ENCODE peak calls at places on chromosomes 11 and 22, in four cellular contexts. I is substantia nigra, T is kidney, Z is colonic mucosa. K is an unnamed sample.

GRCh38 chr22:31087744-31088215 is 6.7 kb downstream of the SMTN start:
- DNase-seq in I (no peak), T (no peak), Z (no peak), K (no peak)

GRCh38 chr11:86629070-86629706 is 43.2 kb downstream of the ME3 start:
- DNase-seq in I (no peak), T (no peak), Z (no peak), K (no peak)

GRCh38 chr11:86606849-86607481 is 65.5 kb downstream of the ME3 start:
- DNase-seq in I (no peak), T (no peak), Z (no peak), K (no peak)

GRCh38 chr11:103297900-103298299 is 188.7 kb downstream of the DYNC2H1 start:
- DNase-seq in I (no peak), T (no peak), Z (no peak), K (no peak)

GRCh38 chr11:117281159-117281558 is 10.0 kb upstream of the BACE1-AS start:
- DNase-seq in I (no peak), T (no peak), Z (no peak), K (no peak)

GRCh38 chr22:44190381-44190976 is 9.8 kb downstream of the PARVG start:
- DNase-seq in I (no peak), T (peak), Z (no peak), K (no peak)

GRCh38 chr22:29255064-29255621 is 12.6 kb downstream of the RHBDD3 start:
- DNase-seq in I (no peak), T (no peak), Z (no peak), K (no peak)

GRCh38 chr11:6030658-6031057 is at the start of gene OR56A1:
- DNase-seq in I (no peak), T (no peak), Z (no peak), K (no peak)

GRCh38 chr11:121426476-121427454 is 25.3 kb upstream of the SORL1 start:
- DNase-seq in I (no peak), T (peak), Z (peak), K (no peak)

GRCh38 chr22:37569921-37570660 is 9.8 kb downstream of the LGALS2 start:
- DNase-seq in I (no peak), T (no peak), Z (peak), K (peak)

GRCh38 chr22:41565403-41566054 is 4.7 kb downstream of the CSDC2 start:
- DNase-seq in I (no peak), T (no peak), Z (no peak), K (peak)